ENCODE peak calls at places on chromosomes 2 and 18, in five cellular contexts. G is GM12865, B is heart left ventricle, X is GM13976, J is AG10803. V is an unnamed sample.

GRCh38 chr2:46416739-46417403 is 62.5 kb upstream of the TMEM247 start:
- DNase-seq in G (no peak), J (no peak), B (no peak), X (no peak), V (no peak)

GRCh38 chr2:128442053-128442751 is 123.5 kb upstream of the HS6ST1 start:
- DNase-seq in J (no peak), G (no peak), B (no peak), X (no peak), V (no peak)

GRCh38 chr2:152548996-152549395 is 168.3 kb downstream of the PRPF40A start:
- DNase-seq in J (peak; percentile 56), X (no peak), B (no peak), G (no peak), V (no peak)

GRCh38 chr2:60531638-60532216 is 21.7 kb downstream of the BCL11A start:
- DNase-seq in X (no peak), J (no peak), B (no peak), G (no peak), V (no peak)

GRCh38 chr2:241985986-241986329 is 116.4 kb downstream of the RTP5 start:
- DNase-seq in B (no peak), J (no peak), X (no peak), G (no peak), V (no peak)

GRCh38 chr2:164000171-164000570 is 264.4 kb upstream of the FIGN start:
- DNase-seq in B (no peak), G (no peak), X (no peak), J (peak; percentile 6), V (no peak)

GRCh38 chr18:48922801-48923730 is 27.7 kb downstream of the SMAD7 start:
- DNase-seq in G (peak; percentile 32), J (peak; percentile 96), B (no peak), X (no peak), V (no peak)

GRCh38 chr2:70985956-70986355 is 7.5 kb downstream of the ANKRD53 start:
- DNase-seq in G (no peak), B (no peak), X (no peak), J (no peak), V (no peak)

GRCh38 chr2:54634564-54635511 is 88.6 kb upstream of the EML6 start:
- DNase-seq in G (peak; percentile 92), B (peak; percentile 87), J (peak; percentile 62), X (peak; percentile 66), V (peak; percentile 21)

GRCh38 chr18:23307567-23308295 is 145.4 kb upstream of the RIOK3 start:
- DNase-seq in J (peak; percentile 71), G (peak; percentile 85), X (peak; percentile 64), B (no peak), V (peak; percentile 59)

GRCh38 chr2:105879106-105879797 is 134.5 kb downstream of the NCK2 start:
- DNase-seq in J (no peak), X (no peak), G (no peak), B (no peak), V (no peak)

GRCh38 chr2:191577611-191578010 is 100.3 kb upstream of the NABP1 start:
- DNase-seq in J (no peak), G (no peak), B (no peak), X (no peak), V (no peak)

GRCh38 chr2:46812381-46813024 is 103.1 kb downstream of the MCFD2 start:
- DNase-seq in J (peak; percentile 97), G (no peak), X (no peak), B (peak; percentile 73), V (no peak)

DNA sequence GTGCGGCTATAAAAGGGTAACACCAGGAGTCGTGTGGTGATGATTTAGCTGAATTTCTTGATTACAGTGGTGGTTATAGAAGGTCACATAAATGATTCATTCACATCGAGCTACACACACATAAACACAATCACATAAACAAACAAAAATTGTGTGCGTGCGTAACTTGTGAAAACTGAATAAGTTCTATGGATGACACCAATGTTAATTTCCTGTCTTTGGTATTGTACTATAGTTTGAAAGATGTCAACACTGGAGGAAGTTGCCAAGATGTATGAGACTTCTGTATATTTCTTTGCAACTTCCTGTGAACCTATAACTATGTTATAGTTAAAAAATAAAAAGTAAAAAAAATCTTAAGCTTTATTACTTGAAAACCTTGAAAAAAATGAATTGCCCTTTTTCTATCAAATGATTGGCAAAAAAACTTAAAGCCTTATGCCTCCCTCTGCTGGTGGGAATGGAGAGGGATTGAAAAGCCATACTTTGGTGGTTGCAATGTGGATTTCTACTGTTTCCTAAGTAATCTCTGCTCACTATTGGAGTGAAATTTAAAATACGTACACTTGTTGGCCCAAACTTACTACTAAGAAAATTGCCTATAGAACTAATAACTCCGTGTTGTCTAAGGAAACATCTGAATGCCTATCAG is 227.7 kb downstream of the RPIA start:
- DNase-seq in X (peak; percentile 0), B (no peak), J (peak; percentile 28), G (peak; percentile 21), V (peak; percentile 13)
- TF ChIP-seq CTCF in X (no peak), B (peak; percentile 47), J (peak; percentile 80), G (peak; percentile 49), V (peak; percentile 41)

DNA sequence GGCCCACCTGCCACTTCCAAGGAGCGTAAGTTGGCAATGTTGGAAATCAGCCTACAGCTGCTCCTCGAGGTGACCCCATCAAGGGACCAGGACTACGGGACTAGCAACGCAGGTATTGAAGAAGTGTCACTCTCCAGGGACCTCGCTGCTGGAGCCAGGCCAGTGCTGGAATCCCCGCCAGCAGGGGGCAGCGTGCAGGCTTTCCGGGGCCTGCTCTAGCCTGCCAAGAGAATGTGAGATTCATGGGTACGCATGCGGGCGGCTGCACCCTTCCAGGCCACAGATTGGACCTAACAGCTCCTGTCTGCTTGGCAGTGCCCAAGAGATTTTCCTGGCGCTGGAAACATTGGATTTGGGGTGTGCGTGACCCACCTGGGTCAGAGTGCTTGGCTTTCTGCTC is 182.8 kb upstream of the RAB12 start:
- DNase-seq in B (no peak), G (peak; percentile 24), X (no peak), J (no peak), V (peak; percentile 24)
- TF ChIP-seq CTCF in B (no peak), G (peak; percentile 43), X (peak; percentile 6), J (no peak), V (peak; percentile 44)

GRCh38 chr2:85413592-85414421 is 3.6 kb upstream of the CAPG start:
- DNase-seq in J (peak; percentile 48), B (no peak), X (peak; percentile 62), G (no peak), V (peak; percentile 69)
- TF ChIP-seq CTCF in J (peak; percentile 14), B (no peak), X (no peak), G (no peak), V (no peak)

GRCh38 chr2:108392029-108392428 is 14.3 kb downstream of the SULT1C4 start:
- DNase-seq in X (no peak), G (no peak), J (no peak), B (no peak), V (no peak)
- TF ChIP-seq CTCF in X (no peak), G (no peak), J (no peak), B (no peak), V (no peak)

V was measured in activated CD8-positive, alpha-beta T cell treated with anti-CD3 and anti-CD28 coated beads for 36 hours.